ENCODE peak calls at places on chromosomes 16 and 17, in ten cellular contexts. One of them, this sample, is unnamed.

GRCh38 chr17:80827646-80828643 is 163.7 kb upstream of the CHMP6 start:
- DNase-seq in mammary epithelial cell: no peak
- DNase-seq in IMR-90: peak; percentile 50
- DNase-seq in stomach: no peak
- DNase-seq in colonic mucosa: no peak
- DNase-seq in fibroblast of lung: no peak
- DNase-seq in adrenal gland: no peak
- DNase-seq in AG04449: no peak
- DNase-seq in A549: no peak
- DNase-seq in heart left ventricle: peak; percentile 56
- DNase-seq in this sample: no peak

GRCh38 chr16:15743657-15744056 is 93.6 kb downstream of the NDE1 start:
- DNase-seq in heart left ventricle: no peak
- DNase-seq in fibroblast of lung: no peak
- DNase-seq in AG04449: no peak
- DNase-seq in IMR-90: no peak
- DNase-seq in A549: no peak
- DNase-seq in mammary epithelial cell: no peak
- DNase-seq in colonic mucosa: no peak
- DNase-seq in stomach: no peak
- DNase-seq in adrenal gland: no peak
- DNase-seq in this sample: no peak

GRCh38 chr17:79752175-79752574 is 21.4 kb downstream of the ENPP7 start:
- DNase-seq in fibroblast of lung: no peak
- DNase-seq in A549: no peak
- DNase-seq in heart left ventricle: peak; percentile 29
- DNase-seq in stomach: no peak
- DNase-seq in mammary epithelial cell: no peak
- DNase-seq in AG04449: no peak
- DNase-seq in colonic mucosa: no peak
- DNase-seq in adrenal gland: no peak
- DNase-seq in IMR-90: no peak
- DNase-seq in this sample: no peak

GRCh38 chr17:50426814-50427787 is 1.1 kb downstream of the ACSF2 start:
- DNase-seq in mammary epithelial cell: peak; percentile 43
- DNase-seq in colonic mucosa: peak; percentile 54
- DNase-seq in A549: peak; percentile 87
- DNase-seq in adrenal gland: peak; percentile 50
- DNase-seq in IMR-90: peak; percentile 37
- DNase-seq in heart left ventricle: no peak
- DNase-seq in AG04449: no peak
- DNase-seq in stomach: peak; percentile 56
- DNase-seq in fibroblast of lung: peak; percentile 35
- DNase-seq in this sample: peak; percentile 57

GRCh38 chr16:48282636-48283263 is 35.4 kb upstream of the ABCC11 start:
- DNase-seq in fibroblast of lung: no peak
- DNase-seq in AG04449: no peak
- DNase-seq in stomach: no peak
- DNase-seq in A549: no peak
- DNase-seq in colonic mucosa: no peak
- DNase-seq in IMR-90: no peak
- DNase-seq in heart left ventricle: no peak
- DNase-seq in mammary epithelial cell: no peak
- DNase-seq in adrenal gland: no peak
- DNase-seq in this sample: no peak

GRCh38 chr17:36851230-36851629 is 86.0 kb upstream of the LHX1 start:
- DNase-seq in stomach: no peak
- DNase-seq in A549: peak; percentile 76
- DNase-seq in IMR-90: peak; percentile 45
- DNase-seq in mammary epithelial cell: peak; percentile 43
- DNase-seq in heart left ventricle: no peak
- DNase-seq in adrenal gland: no peak
- DNase-seq in colonic mucosa: no peak
- DNase-seq in fibroblast of lung: no peak
- DNase-seq in AG04449: no peak
- DNase-seq in this sample: no peak

GRCh38 chr16:75458029-75458428 is 6.5 kb downstream of the TMEM170A start:
- DNase-seq in IMR-90: no peak
- DNase-seq in fibroblast of lung: no peak
- DNase-seq in AG04449: no peak
- DNase-seq in heart left ventricle: no peak
- DNase-seq in colonic mucosa: no peak
- DNase-seq in A549: no peak
- DNase-seq in stomach: no peak
- DNase-seq in adrenal gland: no peak
- DNase-seq in mammary epithelial cell: no peak
- DNase-seq in this sample: no peak

GRCh38 chr16:11677959-11678881 is 10.0 kb downstream of the SNN start:
- DNase-seq in colonic mucosa: no peak
- DNase-seq in adrenal gland: peak; percentile 19
- DNase-seq in heart left ventricle: peak; percentile 48
- DNase-seq in AG04449: no peak
- DNase-seq in A549: no peak
- DNase-seq in fibroblast of lung: no peak
- DNase-seq in IMR-90: no peak
- DNase-seq in stomach: no peak
- DNase-seq in mammary epithelial cell: no peak
- DNase-seq in this sample: no peak

GRCh38 chr16:55993088-55993487 is 117.9 kb upstream of the CES5A start:
- DNase-seq in IMR-90: no peak
- DNase-seq in stomach: no peak
- DNase-seq in A549: no peak
- DNase-seq in colonic mucosa: no peak
- DNase-seq in AG04449: no peak
- DNase-seq in mammary epithelial cell: no peak
- DNase-seq in fibroblast of lung: no peak
- DNase-seq in adrenal gland: no peak
- DNase-seq in heart left ventricle: no peak
- DNase-seq in this sample: no peak

GRCh38 chr17:32116937-32117336 is 25.4 kb upstream of the RHOT1 start:
- DNase-seq in AG04449: no peak
- DNase-seq in mammary epithelial cell: no peak
- DNase-seq in fibroblast of lung: no peak
- DNase-seq in A549: no peak
- DNase-seq in stomach: no peak
- DNase-seq in colonic mucosa: no peak
- DNase-seq in heart left ventricle: no peak
- DNase-seq in adrenal gland: no peak
- DNase-seq in IMR-90: no peak
- DNase-seq in this sample: no peak

GRCh38 chr17:64067642-64068041 is 47.2 kb upstream of the ICAM2 start:
- DNase-seq in colonic mucosa: no peak
- DNase-seq in AG04449: no peak
- DNase-seq in A549: no peak
- DNase-seq in mammary epithelial cell: no peak
- DNase-seq in adrenal gland: no peak
- DNase-seq in heart left ventricle: no peak
- DNase-seq in stomach: no peak
- DNase-seq in IMR-90: peak; percentile 33
- DNase-seq in fibroblast of lung: no peak
- DNase-seq in this sample: no peak

GRCh38 chr17:8185580-8186445 is 4.2 kb downstream of the BORCS6 start:
- DNase-seq in mammary epithelial cell: peak; percentile 66
- DNase-seq in A549: peak; percentile 77
- DNase-seq in adrenal gland: peak; percentile 84
- DNase-seq in IMR-90: peak; percentile 57
- DNase-seq in stomach: peak; percentile 95
- DNase-seq in heart left ventricle: peak; percentile 93
- DNase-seq in AG04449: no peak
- DNase-seq in fibroblast of lung: peak; percentile 70
- DNase-seq in colonic mucosa: peak; percentile 94
- DNase-seq in this sample: peak; percentile 87

DNA sequence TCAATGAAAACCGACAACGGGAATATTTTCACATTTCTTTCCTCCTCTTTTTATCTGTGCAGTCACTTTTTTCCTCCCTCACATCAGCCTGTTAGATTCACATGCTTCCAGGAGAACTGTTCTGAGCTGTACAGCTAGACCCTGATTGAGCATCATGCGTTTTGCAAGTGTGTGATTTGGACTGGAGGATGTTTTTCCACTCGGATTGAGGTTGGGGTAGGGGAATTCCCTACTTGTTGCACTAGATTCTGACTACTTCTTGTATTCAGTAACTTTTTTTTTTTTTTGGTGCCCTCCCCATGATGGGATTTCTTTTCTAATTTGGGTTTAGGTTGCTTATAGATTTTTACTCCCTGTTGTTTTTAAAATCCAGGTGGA is 4.8 kb downstream of the MSI2 start:
- DNase-seq in adrenal gland: peak; percentile 70
- DNase-seq in heart left ventricle: no peak
- DNase-seq in A549: no peak
- DNase-seq in mammary epithelial cell: no peak
- DNase-seq in IMR-90: no peak
- DNase-seq in AG04449: no peak
- DNase-seq in fibroblast of lung: no peak
- DNase-seq in colonic mucosa: no peak
- DNase-seq in stomach: no peak
- DNase-seq in this sample: no peak
- H3K4me3 ChIP-seq in adrenal gland: no peak overlapping the region
- H3K4me3 ChIP-seq in heart left ventricle: no peak overlapping the region
- H3K4me3 ChIP-seq in A549: no peak overlapping the region
- H3K4me3 ChIP-seq in mammary epithelial cell: no peak overlapping the region
- H3K4me3 ChIP-seq in IMR-90: no peak overlapping the region
- H3K4me3 ChIP-seq in AG04449: no peak overlapping the region
- H3K4me3 ChIP-seq in fibroblast of lung: no peak overlapping the region
- H3K4me3 ChIP-seq in colonic mucosa: no peak overlapping the region
- H3K4me3 ChIP-seq in stomach: no peak overlapping the region
- H3K4me3 ChIP-seq in this sample: no peak overlapping the region

GRCh38 chr16:85611205-85611454 is 2.0 kb upstream of the GSE1 start:
- DNase-seq in colonic mucosa: no peak
- DNase-seq in mammary epithelial cell: no peak
- DNase-seq in IMR-90: no peak
- DNase-seq in AG04449: no peak
- DNase-seq in fibroblast of lung: peak; percentile 15
- DNase-seq in heart left ventricle: no peak
- DNase-seq in adrenal gland: no peak
- DNase-seq in A549: no peak
- DNase-seq in stomach: no peak
- DNase-seq in this sample: no peak

GRCh38 chr16:85610059-85610445 is 3.1 kb upstream of the GSE1 start:
- DNase-seq in adrenal gland: no peak
- DNase-seq in fibroblast of lung: no peak
- DNase-seq in stomach: peak; percentile 51
- DNase-seq in mammary epithelial cell: no peak
- DNase-seq in A549: no peak
- DNase-seq in heart left ventricle: no peak
- DNase-seq in colonic mucosa: peak; percentile 35
- DNase-seq in IMR-90: no peak
- DNase-seq in AG04449: no peak
- DNase-seq in this sample: peak; percentile 26

GRCh38 chr16:85609539-85609938 is 3.6 kb upstream of the GSE1 start:
- DNase-seq in A549: no peak
- DNase-seq in mammary epithelial cell: no peak
- DNase-seq in IMR-90: no peak
- DNase-seq in heart left ventricle: no peak
- DNase-seq in fibroblast of lung: no peak
- DNase-seq in stomach: no peak
- DNase-seq in adrenal gland: no peak
- DNase-seq in AG04449: no peak
- DNase-seq in colonic mucosa: no peak
- DNase-seq in this sample: no peak

GRCh38 chr16:85611455-85612190 is 1.5 kb upstream of the GSE1 start:
- DNase-seq in IMR-90: peak; percentile 74
- DNase-seq in adrenal gland: peak; percentile 91
- DNase-seq in mammary epithelial cell: peak; percentile 64
- DNase-seq in colonic mucosa: peak; percentile 81
- DNase-seq in stomach: peak; percentile 91
- DNase-seq in fibroblast of lung: peak; percentile 80
- DNase-seq in A549: peak; percentile 75
- DNase-seq in AG04449: no peak
- DNase-seq in heart left ventricle: peak; percentile 91
- DNase-seq in this sample: peak; percentile 87

GRCh38 chr16:85610446-85611204 is 2.5 kb upstream of the GSE1 start:
- DNase-seq in stomach: peak; percentile 89
- DNase-seq in A549: peak; percentile 85
- DNase-seq in AG04449: no peak
- DNase-seq in colonic mucosa: peak; percentile 93
- DNase-seq in IMR-90: peak; percentile 81
- DNase-seq in adrenal gland: peak; percentile 92
- DNase-seq in fibroblast of lung: peak; percentile 79
- DNase-seq in mammary epithelial cell: peak; percentile 78
- DNase-seq in heart left ventricle: peak; percentile 93
- DNase-seq in this sample: peak; percentile 83
- H3K4me3 ChIP-seq in stomach: peak overlapping the region; percentile 58
- H3K4me3 ChIP-seq in A549: peak overlapping the region; percentile 96
- H3K4me3 ChIP-seq in AG04449: peak overlapping the region; percentile 25
- H3K4me3 ChIP-seq in colonic mucosa: peak overlapping the region; percentile 77
- H3K4me3 ChIP-seq in IMR-90: no peak overlapping the region
- H3K4me3 ChIP-seq in adrenal gland: peak overlapping the region; percentile 50
- H3K4me3 ChIP-seq in fibroblast of lung: no peak overlapping the region
- H3K4me3 ChIP-seq in mammary epithelial cell: no peak overlapping the region
- H3K4me3 ChIP-seq in heart left ventricle: peak overlapping the region; percentile 64
- H3K4me3 ChIP-seq in this sample: peak overlapping the region; percentile 58

GRCh38 chr16:9183682-9184353 is 92.4 kb downstream of the HAPSTR1 start:
- DNase-seq in heart left ventricle: no peak
- DNase-seq in stomach: no peak
- DNase-seq in colonic mucosa: no peak
- DNase-seq in adrenal gland: no peak
- DNase-seq in AG04449: no peak
- DNase-seq in mammary epithelial cell: no peak
- DNase-seq in IMR-90: no peak
- DNase-seq in A549: no peak
- DNase-seq in fibroblast of lung: no peak
- DNase-seq in this sample: no peak
- H3K4me3 ChIP-seq in heart left ventricle: no peak overlapping the region
- H3K4me3 ChIP-seq in stomach: no peak overlapping the region
- H3K4me3 ChIP-seq in colonic mucosa: no peak overlapping the region
- H3K4me3 ChIP-seq in adrenal gland: no peak overlapping the region
- H3K4me3 ChIP-seq in AG04449: no peak overlapping the region
- H3K4me3 ChIP-seq in mammary epithelial cell: no peak overlapping the region
- H3K4me3 ChIP-seq in IMR-90: no peak overlapping the region
- H3K4me3 ChIP-seq in A549: no peak overlapping the region
- H3K4me3 ChIP-seq in fibroblast of lung: no peak overlapping the region
- H3K4me3 ChIP-seq in this sample: no peak overlapping the region

GRCh38 chr16:21645261-21645721 is 7.1 kb downstream of the IGSF6 start:
- DNase-seq in fibroblast of lung: peak; percentile 47
- DNase-seq in heart left ventricle: no peak
- DNase-seq in IMR-90: peak; percentile 43
- DNase-seq in colonic mucosa: no peak
- DNase-seq in A549: no peak
- DNase-seq in stomach: no peak
- DNase-seq in AG04449: no peak
- DNase-seq in adrenal gland: no peak
- DNase-seq in mammary epithelial cell: no peak
- DNase-seq in this sample: no peak
- H3K4me3 ChIP-seq in fibroblast of lung: peak overlapping the region; percentile 17
- H3K4me3 ChIP-seq in heart left ventricle: peak overlapping the region; percentile 35
- H3K4me3 ChIP-seq in IMR-90: peak overlapping the region; percentile 30
- H3K4me3 ChIP-seq in colonic mucosa: peak overlapping the region; percentile 21
- H3K4me3 ChIP-seq in A549: no peak overlapping the region
- H3K4me3 ChIP-seq in stomach: peak overlapping the region; percentile 28
- H3K4me3 ChIP-seq in AG04449: no peak overlapping the region
- H3K4me3 ChIP-seq in adrenal gland: peak overlapping the region; percentile 14
- H3K4me3 ChIP-seq in mammary epithelial cell: no peak overlapping the region
- H3K4me3 ChIP-seq in this sample: no peak overlapping the region

GRCh38 chr16:31148896-31149295 is 970 bp downstream of the PRSS36 start:
- DNase-seq in fibroblast of lung: no peak
- DNase-seq in mammary epithelial cell: no peak
- DNase-seq in stomach: no peak
- DNase-seq in heart left ventricle: no peak
- DNase-seq in A549: no peak
- DNase-seq in colonic mucosa: no peak
- DNase-seq in AG04449: no peak
- DNase-seq in adrenal gland: no peak
- DNase-seq in IMR-90: no peak
- DNase-seq in this sample: no peak
- H3K4me3 ChIP-seq in fibroblast of lung: no peak overlapping the region
- H3K4me3 ChIP-seq in mammary epithelial cell: no peak overlapping the region
- H3K4me3 ChIP-seq in stomach: no peak overlapping the region
- H3K4me3 ChIP-seq in heart left ventricle: no peak overlapping the region
- H3K4me3 ChIP-seq in A549: no peak overlapping the region
- H3K4me3 ChIP-seq in colonic mucosa: no peak overlapping the region
- H3K4me3 ChIP-seq in AG04449: no peak overlapping the region
- H3K4me3 ChIP-seq in adrenal gland: no peak overlapping the region
- H3K4me3 ChIP-seq in IMR-90: no peak overlapping the region
- H3K4me3 ChIP-seq in this sample: no peak overlapping the region